ENCODE peak calls at places on chromosomes 12 and 14, in eight cellular contexts. One of them, this sample, is unnamed.

GRCh38 chr12:101698782-101699347 is 1.4 kb downstream of the CHPT1 start:
- DNase-seq in cardiac muscle cell: no peak
- DNase-seq in left ventricle myocardium inferior: no peak
- DNase-seq in AG09309: no peak
- DNase-seq in cardiac fibroblast: peak
- DNase-seq in Panc1: no peak
- DNase-seq in lower leg skin: no peak
- DNase-seq in pancreas: no peak
- DNase-seq in this sample: peak

GRCh38 chr12:51923506-51924365 is 16.4 kb downstream of the ACVRL1 start:
- DNase-seq in cardiac muscle cell: peak
- DNase-seq in left ventricle myocardium inferior: peak
- DNase-seq in AG09309: no peak
- DNase-seq in cardiac fibroblast: peak
- DNase-seq in Panc1: peak
- DNase-seq in lower leg skin: peak
- DNase-seq in pancreas: peak
- DNase-seq in this sample: peak

GRCh38 chr12:15320881-15321280 is 1.4 kb upstream of the PTPRO start:
- DNase-seq in cardiac muscle cell: no peak
- DNase-seq in left ventricle myocardium inferior: no peak
- DNase-seq in AG09309: no peak
- DNase-seq in cardiac fibroblast: no peak
- DNase-seq in Panc1: no peak
- DNase-seq in lower leg skin: no peak
- DNase-seq in pancreas: no peak
- DNase-seq in this sample: no peak

GRCh38 chr14:23725980-23726746 is 90.0 kb downstream of the DHRS2 start:
- DNase-seq in cardiac muscle cell: no peak
- DNase-seq in left ventricle myocardium inferior: no peak
- DNase-seq in AG09309: no peak
- DNase-seq in cardiac fibroblast: no peak
- DNase-seq in Panc1: no peak
- DNase-seq in lower leg skin: no peak
- DNase-seq in pancreas: no peak
- DNase-seq in this sample: no peak

GRCh38 chr12:23707270-23707669 is 242.2 kb downstream of the SOX5 start:
- DNase-seq in cardiac muscle cell: no peak
- DNase-seq in left ventricle myocardium inferior: no peak
- DNase-seq in AG09309: no peak
- DNase-seq in cardiac fibroblast: no peak
- DNase-seq in Panc1: no peak
- DNase-seq in lower leg skin: no peak
- DNase-seq in pancreas: no peak
- DNase-seq in this sample: no peak

GRCh38 chr14:65211341-65211987 is 109.1 kb upstream of the MAX start:
- DNase-seq in cardiac muscle cell: no peak
- DNase-seq in left ventricle myocardium inferior: no peak
- DNase-seq in AG09309: peak
- DNase-seq in cardiac fibroblast: peak
- DNase-seq in Panc1: no peak
- DNase-seq in lower leg skin: no peak
- DNase-seq in pancreas: no peak
- DNase-seq in this sample: no peak

GRCh38 chr14:81326451-81326850 is 73.7 kb downstream of the STON2 start:
- DNase-seq in cardiac muscle cell: no peak
- DNase-seq in left ventricle myocardium inferior: no peak
- DNase-seq in AG09309: no peak
- DNase-seq in cardiac fibroblast: no peak
- DNase-seq in Panc1: no peak
- DNase-seq in lower leg skin: no peak
- DNase-seq in pancreas: no peak
- DNase-seq in this sample: no peak

GRCh38 chr12:91189526-91189925 is 6.9 kb upstream of the DCN start:
- DNase-seq in cardiac muscle cell: no peak
- DNase-seq in left ventricle myocardium inferior: no peak
- DNase-seq in AG09309: no peak
- DNase-seq in cardiac fibroblast: peak
- DNase-seq in Panc1: no peak
- DNase-seq in lower leg skin: no peak
- DNase-seq in pancreas: no peak
- DNase-seq in this sample: no peak

GRCh38 chr12:46292754-46293402 is 24.0 kb upstream of the SLC38A1 start:
- DNase-seq in cardiac muscle cell: no peak
- DNase-seq in left ventricle myocardium inferior: no peak
- DNase-seq in AG09309: no peak
- DNase-seq in cardiac fibroblast: peak
- DNase-seq in Panc1: no peak
- DNase-seq in lower leg skin: no peak
- DNase-seq in pancreas: no peak
- DNase-seq in this sample: no peak

GRCh38 chr12:27576667-27577347 is 52.8 kb downstream of the PPFIBP1 start:
- DNase-seq in cardiac muscle cell: no peak
- DNase-seq in left ventricle myocardium inferior: no peak
- DNase-seq in AG09309: no peak
- DNase-seq in cardiac fibroblast: no peak
- DNase-seq in Panc1: no peak
- DNase-seq in lower leg skin: no peak
- DNase-seq in pancreas: no peak
- DNase-seq in this sample: no peak

GRCh38 chr14:76918751-76919421 is 92.7 kb downstream of the LRRC74A start:
- DNase-seq in cardiac muscle cell: peak
- DNase-seq in left ventricle myocardium inferior: peak
- DNase-seq in AG09309: peak
- DNase-seq in cardiac fibroblast: peak
- DNase-seq in Panc1: peak
- DNase-seq in lower leg skin: peak
- DNase-seq in pancreas: peak
- DNase-seq in this sample: peak

GRCh38 chr14:101781240-101782061 is 19.9 kb downstream of the PPP2R5C start:
- DNase-seq in cardiac muscle cell: peak
- DNase-seq in left ventricle myocardium inferior: no peak
- DNase-seq in AG09309: no peak
- DNase-seq in cardiac fibroblast: no peak
- DNase-seq in Panc1: no peak
- DNase-seq in lower leg skin: peak
- DNase-seq in pancreas: no peak
- DNase-seq in this sample: peak

GRCh38 chr12:85559534-85559933 is 276.7 kb downstream of the RASSF9 start:
- DNase-seq in cardiac muscle cell: no peak
- DNase-seq in left ventricle myocardium inferior: no peak
- DNase-seq in AG09309: no peak
- DNase-seq in cardiac fibroblast: no peak
- DNase-seq in Panc1: no peak
- DNase-seq in lower leg skin: no peak
- DNase-seq in pancreas: no peak
- DNase-seq in this sample: no peak

GRCh38 chr14:39492267-39492666 is 60.0 kb upstream of the FBXO33 start:
- DNase-seq in cardiac muscle cell: peak
- DNase-seq in left ventricle myocardium inferior: no peak
- DNase-seq in AG09309: peak
- DNase-seq in cardiac fibroblast: peak
- DNase-seq in Panc1: no peak
- DNase-seq in lower leg skin: no peak
- DNase-seq in pancreas: no peak
- DNase-seq in this sample: no peak

GRCh38 chr12:49059063-49059384 is 1.6 kb downstream of the KMT2D start:
- DNase-seq in cardiac muscle cell: no peak
- DNase-seq in left ventricle myocardium inferior: no peak
- DNase-seq in AG09309: no peak
- DNase-seq in cardiac fibroblast: no peak
- DNase-seq in Panc1: no peak
- DNase-seq in lower leg skin: no peak
- DNase-seq in pancreas: no peak
- DNase-seq in this sample: no peak

GRCh38 chr12:101019193-101019592 is 190.8 kb downstream of the SLC5A8 start:
- DNase-seq in cardiac muscle cell: no peak
- DNase-seq in left ventricle myocardium inferior: no peak
- DNase-seq in AG09309: no peak
- DNase-seq in cardiac fibroblast: no peak
- DNase-seq in Panc1: no peak
- DNase-seq in lower leg skin: no peak
- DNase-seq in pancreas: no peak
- DNase-seq in this sample: no peak

GRCh38 chr12:117564885-117565284 is 203.5 kb upstream of the NOS1 start:
- DNase-seq in cardiac muscle cell: no peak
- DNase-seq in left ventricle myocardium inferior: no peak
- DNase-seq in AG09309: no peak
- DNase-seq in cardiac fibroblast: no peak
- DNase-seq in Panc1: no peak
- DNase-seq in lower leg skin: no peak
- DNase-seq in pancreas: no peak
- DNase-seq in this sample: no peak

GRCh38 chr12:104870797-104871196 is 87.3 kb downstream of the SLC41A2 start:
- DNase-seq in cardiac muscle cell: no peak
- DNase-seq in left ventricle myocardium inferior: no peak
- DNase-seq in AG09309: no peak
- DNase-seq in cardiac fibroblast: no peak
- DNase-seq in Panc1: no peak
- DNase-seq in lower leg skin: no peak
- DNase-seq in pancreas: no peak
- DNase-seq in this sample: no peak

DNA sequence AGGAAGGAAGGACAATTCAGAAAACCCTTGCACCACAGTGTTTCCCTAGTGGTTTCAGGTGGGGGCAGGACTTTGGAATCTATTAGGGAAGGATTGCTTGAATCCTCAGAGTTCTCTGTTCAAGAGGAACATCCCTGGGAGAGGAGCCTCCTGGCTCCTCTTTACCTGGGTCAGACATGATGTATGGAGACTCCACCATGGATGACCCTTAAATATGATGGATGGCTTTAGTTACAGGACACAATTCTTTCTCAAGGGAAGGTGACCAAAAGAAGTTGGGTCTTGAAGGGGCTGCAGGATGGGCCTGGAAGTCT is 396.6 kb downstream of the NRXN3 start:
- DNase-seq in cardiac muscle cell: no peak
- DNase-seq in left ventricle myocardium inferior: no peak
- DNase-seq in AG09309: no peak
- DNase-seq in cardiac fibroblast: no peak
- DNase-seq in Panc1: no peak
- DNase-seq in lower leg skin: no peak
- DNase-seq in pancreas: no peak
- DNase-seq in this sample: no peak
- TF ChIP-seq CTCF in cardiac muscle cell: no peak
- TF ChIP-seq CTCF in left ventricle myocardium inferior: peak
- TF ChIP-seq CTCF in AG09309: no peak
- TF ChIP-seq CTCF in cardiac fibroblast: no peak
- TF ChIP-seq CTCF in Panc1: peak
- TF ChIP-seq CTCF in lower leg skin: no peak
- TF ChIP-seq CTCF in pancreas: no peak
- TF ChIP-seq CTCF in this sample: no peak

DNA sequence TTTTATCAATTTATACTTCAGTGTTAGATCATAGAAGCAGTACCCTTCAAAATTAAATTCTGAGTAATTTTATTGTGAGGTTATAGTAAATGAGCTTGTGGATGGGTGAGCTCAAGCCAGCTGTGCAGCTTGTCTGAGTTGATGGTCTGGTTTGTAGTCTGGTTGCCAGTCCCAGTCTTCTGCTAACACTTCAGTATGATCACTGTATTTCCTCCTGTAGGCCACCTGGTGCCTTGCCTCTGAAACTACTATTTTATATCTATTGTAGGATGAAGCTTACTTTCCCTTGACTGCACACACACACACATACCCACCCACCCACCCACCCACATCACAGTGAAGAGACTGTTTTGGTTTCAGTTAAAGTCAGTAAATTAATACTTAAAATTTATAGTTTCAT is 496.4 kb downstream of the PCNX1 start:
- DNase-seq in cardiac muscle cell: no peak
- DNase-seq in left ventricle myocardium inferior: no peak
- DNase-seq in AG09309: no peak
- DNase-seq in cardiac fibroblast: peak
- DNase-seq in Panc1: no peak
- DNase-seq in lower leg skin: no peak
- DNase-seq in pancreas: no peak
- DNase-seq in this sample: no peak
- TF ChIP-seq CTCF in cardiac muscle cell: peak
- TF ChIP-seq CTCF in left ventricle myocardium inferior: no peak
- TF ChIP-seq CTCF in AG09309: no peak
- TF ChIP-seq CTCF in cardiac fibroblast: no peak
- TF ChIP-seq CTCF in Panc1: peak
- TF ChIP-seq CTCF in lower leg skin: no peak
- TF ChIP-seq CTCF in pancreas: no peak
- TF ChIP-seq CTCF in this sample: no peak

GRCh38 chr12:29024117-29024516 is 125.0 kb upstream of the FAR2 start:
- DNase-seq in cardiac muscle cell: no peak
- DNase-seq in left ventricle myocardium inferior: no peak
- DNase-seq in AG09309: no peak
- DNase-seq in cardiac fibroblast: no peak
- DNase-seq in Panc1: no peak
- DNase-seq in lower leg skin: no peak
- DNase-seq in pancreas: no peak
- DNase-seq in this sample: no peak
- TF ChIP-seq CTCF in cardiac muscle cell: peak
- TF ChIP-seq CTCF in left ventricle myocardium inferior: no peak
- TF ChIP-seq CTCF in AG09309: no peak
- TF ChIP-seq CTCF in cardiac fibroblast: peak
- TF ChIP-seq CTCF in Panc1: peak
- TF ChIP-seq CTCF in lower leg skin: no peak
- TF ChIP-seq CTCF in pancreas: no peak
- TF ChIP-seq CTCF in this sample: no peak

GRCh38 chr14:73594491-73594890 is 2.8 kb downstream of the ACOT4 start:
- DNase-seq in cardiac muscle cell: no peak
- DNase-seq in left ventricle myocardium inferior: no peak
- DNase-seq in AG09309: no peak
- DNase-seq in cardiac fibroblast: no peak
- DNase-seq in Panc1: no peak
- DNase-seq in lower leg skin: no peak
- DNase-seq in pancreas: no peak
- DNase-seq in this sample: no peak

GRCh38 chr14:73589128-73589527 is 2.5 kb upstream of the ACOT4 start:
- DNase-seq in cardiac muscle cell: no peak
- DNase-seq in left ventricle myocardium inferior: no peak
- DNase-seq in AG09309: no peak
- DNase-seq in cardiac fibroblast: no peak
- DNase-seq in Panc1: no peak
- DNase-seq in lower leg skin: no peak
- DNase-seq in pancreas: no peak
- DNase-seq in this sample: no peak

DNA sequence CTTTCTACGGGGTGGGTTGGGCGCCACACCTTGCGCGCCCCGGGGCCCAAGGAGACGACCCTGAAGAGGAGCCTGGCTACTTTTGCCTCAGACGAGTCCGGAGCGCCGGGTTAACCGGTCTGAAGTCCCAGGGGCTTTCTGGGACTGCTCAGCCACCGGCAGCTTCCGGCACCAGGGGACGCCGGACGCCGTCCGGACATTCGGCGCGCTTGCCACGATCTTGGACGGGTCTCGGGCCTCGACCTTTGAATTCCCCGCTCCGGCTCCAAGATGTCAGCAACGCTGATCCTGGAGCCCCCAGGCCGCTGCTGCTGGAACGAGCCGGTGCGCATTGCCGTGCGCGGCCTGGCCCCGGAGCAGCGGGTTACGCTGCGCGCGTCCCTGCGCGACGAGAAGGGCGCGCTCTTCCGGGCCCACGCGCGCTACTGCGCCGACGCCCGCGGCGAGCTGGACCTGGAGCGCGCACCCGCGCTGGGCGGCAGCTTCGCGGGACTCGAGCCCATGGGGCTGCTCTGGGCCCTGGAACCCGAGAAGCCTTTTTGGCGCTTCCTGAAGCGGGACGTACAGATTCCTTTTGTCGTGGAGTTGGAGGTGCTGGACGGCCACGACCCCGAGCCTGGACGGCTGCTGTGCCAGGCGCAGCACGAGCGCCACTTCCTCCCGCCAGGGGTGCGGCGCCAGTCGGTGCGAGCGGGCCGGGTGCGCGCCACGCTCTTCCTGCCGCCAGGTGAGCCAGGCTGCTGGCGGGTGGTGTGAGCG is at the start of gene ACOT4:
- DNase-seq in cardiac muscle cell: peak
- DNase-seq in left ventricle myocardium inferior: peak
- DNase-seq in AG09309: no peak
- DNase-seq in cardiac fibroblast: peak
- DNase-seq in Panc1: no peak
- DNase-seq in lower leg skin: peak
- DNase-seq in pancreas: peak
- DNase-seq in this sample: peak
- TF ChIP-seq CTCF in cardiac muscle cell: no peak
- TF ChIP-seq CTCF in left ventricle myocardium inferior: peak
- TF ChIP-seq CTCF in AG09309: no peak
- TF ChIP-seq CTCF in cardiac fibroblast: no peak
- TF ChIP-seq CTCF in Panc1: no peak
- TF ChIP-seq CTCF in lower leg skin: no peak
- TF ChIP-seq CTCF in pancreas: peak
- TF ChIP-seq CTCF in this sample: no peak